ENCODE peak calls at places on chromosomes 5 and 9, in nine cellular contexts. K is fibroblast of lung; Z is K562; R is right lobe of liver; O is CD8-positive, alpha-beta T cell; N is HCT116; W is gastrocnemius medialis; Y is right atrium auricular region; E is adrenal gland. M is an unnamed sample.

GRCh38 chr5:170479484-170479883 is 24.3 kb upstream of the KCNIP1 start:
- DNase-seq in E (no peak), Z (no peak), O (no peak), Y (peak; percentile 5), W (no peak), N (no peak), K (peak; percentile 50), R (no peak), M (no peak)

GRCh38 chr5:65809817-65810531 is 88.0 kb downstream of the NLN start:
- DNase-seq in Z (no peak), K (peak; percentile 96), W (no peak), E (peak; percentile 22), O (no peak), Y (peak; percentile 80), N (no peak), R (no peak), M (peak; percentile 39)

GRCh38 chr5:43422143-43422542 is 10.0 kb upstream of the CCL28 start:
- DNase-seq in Z (no peak), E (no peak), R (no peak), Y (no peak), W (no peak), N (no peak), O (no peak), K (peak; percentile 92), M (peak; percentile 70)

GRCh38 chr5:154677921-154678320 is 77.3 kb upstream of the LARP1 start:
- DNase-seq in R (no peak), Y (no peak), O (no peak), Z (no peak), E (no peak), K (peak; percentile 30), W (no peak), N (no peak), M (peak; percentile 40)

GRCh38 chr5:153585616-153586015 is 95.1 kb downstream of the GRIA1 start:
- DNase-seq in K (no peak), O (no peak), E (no peak), W (no peak), Y (no peak), R (no peak), Z (no peak), N (no peak), M (no peak)

GRCh38 chr9:126275386-126276001 is 51.1 kb upstream of the MVB12B start:
- DNase-seq in Z (no peak), K (peak; percentile 69), O (no peak), R (no peak), W (no peak), E (no peak), N (no peak), Y (no peak), M (no peak)

GRCh38 chr9:114869845-114870244 is 60.5 kb downstream of the TNFSF8 start:
- DNase-seq in Z (no peak), E (no peak), K (no peak), Y (no peak), O (peak; percentile 74), R (no peak), W (no peak), N (no peak), M (no peak)

GRCh38 chr5:149056611-149057165 is 6.2 kb downstream of the SH3TC2 start:
- DNase-seq in Z (no peak), K (no peak), N (no peak), E (no peak), O (no peak), Y (no peak), W (no peak), R (no peak), M (no peak)

GRCh38 chr9:100714372-100715099 is 136.7 kb downstream of the CAVIN4 start:
- DNase-seq in W (no peak), E (peak; percentile 68), R (peak; percentile 68), Z (peak; percentile 78), O (no peak), Y (no peak), K (peak; percentile 21), N (peak; percentile 41), M (peak; percentile 22)

GRCh38 chr5:79798892-79799590 is 109.4 kb downstream of the CMYA5 start:
- DNase-seq in Z (no peak), E (no peak), N (no peak), Y (no peak), R (no peak), O (no peak), W (no peak), K (no peak), M (no peak)

GRCh38 chr9:114315723-114316363 is 7.1 kb upstream of the ORM1 start:
- DNase-seq in K (no peak), E (peak; percentile 2), R (peak; percentile 48), O (no peak), Z (no peak), Y (no peak), N (no peak), W (no peak), M (no peak)

GRCh38 chr5:120682851-120683250 is 218.8 kb downstream of the PRR16 start:
- DNase-seq in W (no peak), O (no peak), N (no peak), E (no peak), R (no peak), Z (no peak), K (peak; percentile 83), Y (no peak), M (no peak)

GRCh38 chr9:116168231-116168630 is 14.6 kb downstream of the PAPPA start:
- DNase-seq in N (no peak), W (no peak), Y (no peak), O (no peak), E (no peak), Z (no peak), R (no peak), K (no peak), M (no peak)

GRCh38 chr5:17005087-17005828 is 69.2 kb upstream of the MYO10 start:
- DNase-seq in Z (no peak), K (no peak), Y (no peak), R (no peak), O (no peak), N (no peak), E (no peak), W (no peak), M (no peak)

GRCh38 chr5:143648696-143649095 is 163.3 kb upstream of the HMHB1 start:
- DNase-seq in O (no peak), Z (peak; percentile 12), R (no peak), Y (no peak), E (no peak), K (no peak), W (no peak), N (no peak), M (no peak)

GRCh38 chr5:175684931-175685330 is 27.1 kb downstream of the HRH2 start:
- DNase-seq in R (no peak), K (no peak), O (no peak), W (no peak), N (no peak), Z (no peak), Y (no peak), E (no peak), M (no peak)
- H3K27ac ChIP-seq in R (no peak overlapping the region), K (no peak overlapping the region), O (no peak overlapping the region), W (no peak overlapping the region), N (no peak overlapping the region), Z (no peak overlapping the region), Y (no peak overlapping the region), E (no peak overlapping the region), M (no peak overlapping the region)

GRCh38 chr5:146176805-146177204 is 5.6 kb downstream of the LARS1 start:
- DNase-seq in Z (no peak), N (no peak), R (no peak), Y (no peak), W (no peak), O (no peak), E (no peak), K (no peak), M (no peak)
- H3K4me1 ChIP-seq in Z (peaks cover 4% of the 10 kb centered on the region), N (peaks cover 11% of the 10 kb centered on the region), R (no peaks in the 10 kb centered on the region), Y (no peaks in the 10 kb centered on the region), W (peaks cover 12% of the 10 kb centered on the region), O (peaks cover 11% of the 10 kb centered on the region), E (peaks cover 17% of the 10 kb centered on the region), K (no peaks in the 10 kb centered on the region), M (no peaks in the 10 kb centered on the region)

GRCh38 chr5:176629317-176629852 is 949 bp downstream of the SNCB start:
- DNase-seq in O (no peak), Y (no peak), K (no peak), E (no peak), N (no peak), Z (no peak), W (no peak), R (no peak), M (no peak)

GRCh38 chr5:176626876-176627236 is 3.5 kb downstream of the SNCB start:
- DNase-seq in N (no peak), O (no peak), Z (no peak), E (no peak), W (no peak), R (no peak), K (no peak), Y (no peak), M (no peak)

GRCh38 chr5:176627582-176627981 is 2.8 kb downstream of the SNCB start:
- DNase-seq in E (no peak), O (no peak), Z (no peak), W (no peak), Y (no peak), K (no peak), N (no peak), R (no peak), M (no peak)

GRCh38 chr5:176629853-176630680 is at the start of the genes EIF4E1B and SNCB:
- DNase-seq in Z (peak; percentile 89), N (no peak), W (no peak), R (no peak), E (no peak), K (peak; percentile 50), O (peak; percentile 64), Y (no peak), M (no peak)

DNA sequence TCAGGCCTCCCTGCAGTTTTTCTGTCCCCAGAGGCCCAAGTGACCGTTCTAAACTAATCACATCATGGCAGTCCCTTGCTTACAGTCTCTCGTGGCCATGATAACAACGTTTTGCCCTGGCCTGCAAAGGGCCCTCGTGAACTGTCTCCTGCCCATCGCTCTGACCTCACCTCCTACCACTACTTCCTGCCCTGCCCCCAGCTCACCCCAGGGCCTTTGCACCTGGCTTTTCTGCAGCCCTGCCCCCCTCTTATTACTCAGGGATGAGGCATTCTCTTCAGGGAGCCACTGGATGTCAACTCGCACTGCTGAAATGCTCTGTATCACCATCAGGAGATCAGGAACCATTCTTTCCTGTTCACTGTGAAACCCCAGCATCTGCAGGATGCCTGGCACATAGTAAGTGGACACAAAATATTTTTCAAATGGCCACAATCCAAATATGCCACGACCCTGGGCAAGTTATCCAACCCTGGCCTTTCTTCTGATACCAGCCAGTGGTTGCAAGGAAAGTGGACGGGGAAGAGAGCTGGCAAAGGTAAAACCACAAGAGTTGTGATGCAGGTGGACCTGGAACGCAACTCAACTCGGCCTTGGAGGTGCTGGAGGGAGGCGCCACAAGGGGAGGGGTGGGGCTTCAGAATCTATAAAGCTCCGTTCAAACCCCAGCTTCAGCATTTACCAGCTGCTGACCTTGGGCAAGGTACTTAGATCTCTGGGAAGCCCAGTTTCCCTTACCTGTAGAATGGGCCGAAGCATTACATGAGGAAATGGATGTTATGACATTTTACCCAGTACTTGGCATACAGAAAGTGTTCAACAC is 1.7 kb downstream of the SNCB start:
- DNase-seq in Y (no peak), R (no peak), Z (no peak), W (no peak), E (no peak), K (no peak), O (no peak), N (no peak), M (no peak)
- H3K27me3 ChIP-seq in Y (peaks cover 7% of the 10 kb centered on the region), R (peaks cover 5% of the 10 kb centered on the region), Z (peaks cover 44% of the 10 kb centered on the region), W (peaks cover 30% of the 10 kb centered on the region), E (peaks cover 35% of the 10 kb centered on the region), K (peaks cover 20% of the 10 kb centered on the region), O (peaks cover 14% of the 10 kb centered on the region), N (peaks cover 2% of the 10 kb centered on the region), M (peaks cover 33% of the 10 kb centered on the region)

DNA sequence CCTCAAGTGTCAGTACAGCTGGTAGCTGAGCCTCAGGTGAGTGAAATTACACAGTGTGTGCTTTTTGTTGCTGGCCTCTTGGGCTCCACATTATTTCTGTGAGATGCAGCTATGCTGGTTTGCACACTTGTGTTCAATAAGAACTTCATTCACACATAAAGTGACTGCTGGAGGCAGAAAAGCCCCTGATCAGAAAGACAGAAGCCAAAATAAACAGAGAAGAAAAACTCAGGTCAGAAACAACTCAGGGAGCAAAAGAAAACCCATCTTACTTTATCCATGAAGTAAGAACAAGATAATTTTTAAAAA is 15.1 kb downstream of the PNPLA7 start:
- DNase-seq in O (no peak), W (no peak), N (no peak), Z (no peak), Y (no peak), R (no peak), K (no peak), E (no peak), M (no peak)
- H3K27ac ChIP-seq in O (no peak overlapping the region), W (no peak overlapping the region), N (peak overlapping the region; percentile 13), Z (peak overlapping the region; percentile 11), Y (no peak overlapping the region), R (peak overlapping the region; percentile 25), K (no peak overlapping the region), E (no peak overlapping the region), M (no peak overlapping the region)

M was measured in foreskin keratinocyte.